ENCODE peak calls at places on chromosomes 1 and 21, in seven cellular contexts. H is CD4-positive, alpha-beta memory T cell; Y is cardiac muscle cell; Q is psoas muscle; B is esophagus squamous epithelium; A is esophagus muscularis mucosa; U is neural progenitor cell. R is an unnamed sample.
A peak's percentile ranks its signal among the peaks of the same experiment; 100 is the strongest.

GRCh38 chr1:77126309-77126708 is 92.9 kb downstream of the PIGK start:
- DNase-seq in H (peak; percentile 26), Y (peak; percentile 78), Q (no peak), B (no peak), A (no peak), U (peak; percentile 78), R (no peak)

GRCh38 chr1:170661646-170662411 is 2.1 kb upstream of the PRRX1 start:
- DNase-seq in H (no peak), Y (peak; percentile 31), Q (peak; percentile 72), B (no peak), A (no peak), U (peak; percentile 85), R (no peak)

GRCh38 chr1:155977607-155978324 is 581 bp downstream of the ARHGEF2 start:
- DNase-seq in H (no peak), Y (peak; percentile 55), Q (peak; percentile 70), B (no peak), A (no peak), U (peak; percentile 67), R (peak; percentile 67)

GRCh38 chr1:18247151-18247550 is 139.6 kb downstream of the IGSF21 start:
- DNase-seq in H (no peak), Y (no peak), Q (no peak), B (no peak), A (no peak), U (no peak), R (no peak)

GRCh38 chr1:67307251-67308060 is at the start of gene IL12RB2:
- DNase-seq in H (peak; percentile 40), Y (peak; percentile 48), Q (peak; percentile 65), B (no peak), A (no peak), U (peak; percentile 81), R (peak; percentile 75)

GRCh38 chr1:88612299-88612698 is 71.8 kb upstream of the PKN2 start:
- DNase-seq in H (no peak), Y (no peak), Q (no peak), B (no peak), A (no peak), U (peak; percentile 76), R (no peak)

GRCh38 chr1:213977909-213978308 is 9.9 kb upstream of the PROX1 start:
- DNase-seq in H (no peak), Y (no peak), Q (no peak), B (no peak), A (no peak), U (no peak), R (no peak)

GRCh38 chr1:53860967-53861411 is 22.9 kb upstream of the NDC1 start:
- DNase-seq in H (peak; percentile 49), Y (peak; percentile 77), Q (no peak), B (no peak), A (no peak), U (peak; percentile 82), R (no peak)

GRCh38 chr1:17632106-17632505 is 92.6 kb downstream of the ARHGEF10L start:
- DNase-seq in H (no peak), Y (no peak), Q (peak; percentile 64), B (no peak), A (no peak), U (no peak), R (no peak)

GRCh38 chr1:121458291-121459048 is 273.7 kb downstream of the SRGAP2C start:
- DNase-seq in H (peak; percentile 39), Y (no peak), Q (no peak), B (no peak), A (no peak), U (no peak), R (no peak)

GRCh38 chr1:180415985-180416633 is 86.3 kb downstream of the ACBD6 start:
- DNase-seq in H (no peak), Y (peak; percentile 25), Q (no peak), B (no peak), A (no peak), U (peak; percentile 60), R (no peak)

GRCh38 chr1:63773815-63774616 is at the start of gene ROR1:
- DNase-seq in H (peak; percentile 12), Y (peak; percentile 94), Q (peak; percentile 93), B (no peak), A (peak; percentile 93), U (peak; percentile 94), R (peak; percentile 95)

GRCh38 chr1:46691997-46692790 is 20.5 kb downstream of the TEX38 start:
- DNase-seq in H (no peak), Y (no peak), Q (no peak), B (no peak), A (no peak), U (no peak), R (no peak)

GRCh38 chr1:156705321-156705917 is at the start of gene CRABP2:
- DNase-seq in H (no peak), Y (peak; percentile 86), Q (peak; percentile 57), B (no peak), A (no peak), U (peak; percentile 83), R (no peak)

GRCh38 chr1:167563579-167564246 is 10.2 kb upstream of the CREG1 start:
- DNase-seq in H (no peak), Y (peak; percentile 62), Q (no peak), B (no peak), A (no peak), U (no peak), R (no peak)

GRCh38 chr1:110779617-110780016 is 93.3 kb upstream of the CD53 start:
- DNase-seq in H (no peak), Y (no peak), Q (no peak), B (no peak), A (no peak), U (no peak), R (no peak)

GRCh38 chr1:220711086-220711809 is 21.1 kb downstream of the C1orf115 start:
- DNase-seq in H (no peak), Y (no peak), Q (no peak), B (no peak), A (peak; percentile 37), U (no peak), R (no peak)

GRCh38 chr21:42724226-42724920 is 71.0 kb downstream of the PDE9A start:
- DNase-seq in H (no peak), Y (no peak), Q (no peak), B (no peak), A (no peak), U (no peak), R (no peak)

GRCh38 chr1:169368406-169368769 is 393 bp downstream of the BLZF1 start:
- DNase-seq in H (peak; percentile 26), Y (peak; percentile 34), Q (no peak), B (no peak), A (no peak), U (peak; percentile 35), R (peak; percentile 51)

GRCh38 chr1:161226320-161226711 is 456 bp downstream of the TOMM40L start:
- DNase-seq in H (no peak), Y (no peak), Q (peak; percentile 54), B (no peak), A (no peak), U (no peak), R (no peak)

GRCh38 chr1:1165900-1166421 is 7.7 kb upstream of the TTLL10 start:
- DNase-seq in H (no peak), Y (no peak), Q (peak; percentile 49), B (no peak), A (no peak), U (no peak), R (peak; percentile 87)

GRCh38 chr1:232553050-232553754 is 76.7 kb downstream of the SIPA1L2 start:
- DNase-seq in H (no peak), Y (peak; percentile 77), Q (peak; percentile 87), B (no peak), A (no peak), U (no peak), R (peak; percentile 28)

GRCh38 chr1:244273845-244274619 is 177.7 kb downstream of the ADSS2 start:
- DNase-seq in H (no peak), Y (no peak), Q (peak; percentile 61), B (no peak), A (no peak), U (no peak), R (no peak)

GRCh38 chr1:30411206-30411605 is 312.2 kb downstream of the MATN1 start:
- DNase-seq in H (no peak), Y (no peak), Q (no peak), B (no peak), A (peak; percentile 68), U (no peak), R (peak; percentile 0)

DNA sequence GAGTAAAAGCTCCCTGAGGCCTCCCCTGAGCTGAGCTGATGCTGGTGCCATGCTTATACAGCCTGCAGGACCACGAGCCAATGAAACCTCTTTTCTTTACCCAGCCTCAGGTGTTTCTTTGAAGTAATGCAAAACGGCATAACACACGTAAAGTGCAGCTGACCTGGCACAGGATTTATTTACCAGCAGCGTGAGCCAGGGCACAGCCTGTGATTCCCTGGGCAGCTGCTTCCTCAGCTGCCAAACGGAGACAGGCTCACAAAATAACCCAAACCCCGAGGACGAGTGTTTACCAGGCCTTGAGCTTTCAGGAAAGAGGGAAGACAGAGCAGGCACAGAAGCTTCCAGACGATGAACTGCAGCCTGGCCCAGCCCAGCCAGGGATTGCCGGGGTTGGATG is 120.6 kb upstream of the ARHGEF16 start:
- DNase-seq in H (no peak), Y (no peak), Q (no peak), B (no peak), A (no peak), U (no peak), R (no peak)
- H3K4me1 ChIP-seq in H (no peaks in the 10 kb centered on the region), Y (peaks cover 78% of the 10 kb centered on the region), Q (no peaks in the 10 kb centered on the region), B (no peaks in the 10 kb centered on the region), A (peaks cover 27% of the 10 kb centered on the region), U (peaks cover 28% of the 10 kb centered on the region), R (peaks cover 24% of the 10 kb centered on the region)

GRCh38 chr1:230836347-230836746 is 32.0 kb downstream of the C1orf198 start:
- DNase-seq in H (no peak), Y (no peak), Q (no peak), B (no peak), A (peak; percentile 39), U (no peak), R (no peak)
- H3K27ac ChIP-seq in H (no peak overlapping the region), Y (no peak overlapping the region), Q (no peak overlapping the region), B (no peak overlapping the region), A (no peak overlapping the region), U (peak overlapping the region; percentile 80), R (no peak overlapping the region)

GRCh38 chr1:183164350-183164749 is 21.7 kb upstream of the LAMC2 start:
- DNase-seq in H (no peak), Y (no peak), Q (no peak), B (no peak), A (no peak), U (no peak), R (no peak)
- H3K4me3 ChIP-seq in H (no peak overlapping the region), Y (no peak overlapping the region), Q (no peak overlapping the region), B (no peak overlapping the region), A (no peak overlapping the region), U (no peak overlapping the region), R (no peak overlapping the region)

DNA sequence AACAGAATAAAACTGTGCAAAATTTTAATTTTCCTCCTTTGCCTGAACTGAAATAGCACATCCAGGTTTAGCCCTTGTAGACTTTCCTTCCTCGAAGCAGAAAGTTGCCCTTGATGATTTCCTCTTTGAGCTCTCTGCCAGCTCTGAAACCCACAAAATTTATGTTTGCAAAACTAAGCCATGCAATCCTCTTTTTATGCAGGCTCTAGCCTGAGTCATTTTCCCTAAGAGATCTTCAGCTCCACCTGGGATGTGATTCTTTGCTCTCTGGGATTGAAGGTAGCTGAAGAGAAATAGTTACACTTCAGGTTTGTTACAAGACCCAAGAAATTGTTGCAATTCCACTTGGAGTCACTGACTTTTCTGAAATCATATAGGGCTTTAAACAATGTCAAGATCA is 1.4 kb upstream of the F3 start:
- DNase-seq in H (no peak), Y (no peak), Q (no peak), B (no peak), A (no peak), U (no peak), R (no peak)
- H3K4me1 ChIP-seq in H (peaks cover 10% of the 10 kb centered on the region), Y (peaks cover 3% of the 10 kb centered on the region), Q (peaks cover 6% of the 10 kb centered on the region), B (peaks cover 13% of the 10 kb centered on the region), A (peaks cover 26% of the 10 kb centered on the region), U (no peaks in the 10 kb centered on the region), R (peaks cover 16% of the 10 kb centered on the region)

R was measured in pancreas.